ENCODE peak calls at places on chromosome 5, in five cellular contexts. N is Right ventricle myocardium superior; P is SK-N-SH; U is nephron progenitor cell; J is activated naive CD4-positive, alpha-beta T cell treated with anti-CD3 and anti-CD28 coated beads, Interleukin-2, amount 10 ng/mL, durations not matched to agents 7 days and 5 days. V is an unnamed sample.

GRCh38 chr5:90529234-90529938 is at the start of gene LYSMD3:
- DNase-seq in N (peak; percentile 98), P (peak; percentile 99), J (peak; percentile 98), U (peak; percentile 96), V (peak; percentile 99)

GRCh38 chr5:132098151-132098594 is 24.6 kb downstream of the CSF2 start:
- DNase-seq in J (no peak), P (no peak), N (no peak), U (no peak), V (no peak)

GRCh38 chr5:180602481-180603075 is 11.3 kb upstream of the SCGB3A1 start:
- DNase-seq in P (peak; percentile 25), U (peak; percentile 43), J (no peak), N (peak; percentile 38), V (no peak)

GRCh38 chr5:66012271-66012670 is 85.9 kb downstream of the ERBIN start:
- DNase-seq in U (no peak), N (no peak), J (no peak), P (no peak), V (no peak)

GRCh38 chr5:73544429-73545402 is 20.7 kb downstream of the ANKRA2 start:
- DNase-seq in N (no peak), U (no peak), J (no peak), P (peak; percentile 21), V (no peak)

GRCh38 chr5:8226148-8226547 is 357.2 kb downstream of the MTRR start:
- DNase-seq in P (no peak), N (no peak), U (no peak), J (no peak), V (no peak)

GRCh38 chr5:1167728-1168709 is 33.4 kb upstream of the SLC6A19 start:
- DNase-seq in P (peak; percentile 86), U (peak; percentile 80), J (peak; percentile 83), N (peak; percentile 73), V (peak; percentile 79)

GRCh38 chr5:171242521-171242920 is 66.5 kb upstream of the TLX3 start:
- DNase-seq in J (no peak), P (no peak), U (no peak), N (no peak), V (no peak)

GRCh38 chr5:111772456-111772855 is 15.5 kb upstream of the NREP start:
- DNase-seq in J (no peak), N (no peak), U (peak; percentile 6), P (no peak), V (no peak)

GRCh38 chr5:66168226-66168625 is 24.1 kb downstream of the SREK1 start:
- DNase-seq in N (no peak), U (no peak), J (no peak), P (no peak), V (no peak)

GRCh38 chr5:115470921-115471320 is 73.7 kb downstream of the FEM1C start:
- DNase-seq in J (no peak), P (no peak), U (no peak), N (no peak), V (no peak)

GRCh38 chr5:119070578-119070827 is 384 bp upstream of the DMXL1 start:
- DNase-seq in P (peak; percentile 67), J (no peak), U (no peak), N (peak; percentile 92), V (peak; percentile 68)

GRCh38 chr5:164355267-164355830 is 849.9 kb downstream of the MAT2B start:
- DNase-seq in P (no peak), N (no peak), U (no peak), J (no peak), V (no peak)

GRCh38 chr5:107272954-107273353 is 397.8 kb downstream of the EFNA5 start:
- DNase-seq in J (no peak), U (no peak), N (no peak), P (no peak), V (no peak)

GRCh38 chr5:142680605-142681259 is 5.2 kb downstream of the FGF1 start:
- DNase-seq in N (no peak), U (no peak), J (no peak), P (no peak), V (no peak)

GRCh38 chr5:151085517-151086031 is 4.7 kb upstream of the TNIP1 start:
- DNase-seq in J (no peak), N (peak; percentile 70), P (no peak), U (no peak), V (no peak)

GRCh38 chr5:52604151-52604550 is 183.6 kb upstream of the ITGA1 start:
- DNase-seq in P (no peak), U (no peak), N (no peak), J (no peak), V (no peak)

GRCh38 chr5:127330116-127330515 is 39.5 kb downstream of the MEGF10 start:
- DNase-seq in U (no peak), P (no peak), N (no peak), J (no peak), V (no peak)

GRCh38 chr5:124052201-124052600 is 540.2 kb downstream of the CSNK1G3 start:
- DNase-seq in J (no peak), N (no peak), P (no peak), U (no peak), V (peak; percentile 38)

GRCh38 chr5:67238191-67238590 is 41.6 kb upstream of the CD180 start:
- DNase-seq in J (no peak), N (no peak), U (no peak), P (no peak), V (no peak)

GRCh38 chr5:27124590-27124989 is 86.2 kb upstream of the CDH9 start:
- DNase-seq in P (peak; percentile 45), U (peak; percentile 28), J (no peak), N (no peak), V (peak; percentile 54)

GRCh38 chr5:56004874-56005273 is 10.1 kb upstream of the IL6ST start:
- DNase-seq in J (no peak), P (no peak), U (no peak), N (no peak), V (no peak)

GRCh38 chr5:6837519-6838110 is 124.4 kb downstream of the TENT4A start:
- DNase-seq in U (peak; percentile 23), J (peak; percentile 60), N (no peak), P (peak; percentile 52), V (peak; percentile 32)

GRCh38 chr5:115184780-115185179 is 15.1 kb upstream of the TRIM36 start:
- DNase-seq in N (no peak), J (no peak), P (no peak), U (no peak), V (no peak)

GRCh38 chr5:156913719-156914370 is 49.2 kb downstream of the TIMD4 start:
- DNase-seq in N (no peak), P (no peak), U (no peak), J (peak; percentile 61), V (no peak)

V was measured in D341Med.